ENCODE peak calls at places on chromosomes 5 and 9, in eight cellular contexts. M is upper lobe of right lung; H is colonic mucosa; J is SJSA1; P is right atrium auricular region; R is naive thymus-derived CD4-positive, alpha-beta T cell; W is cardiac muscle cell; Z is AG04450. F is an unnamed sample.
A peak's percentile ranks its signal among the peaks of the same experiment; 100 is the strongest.

GRCh38 chr9:33697171-33697570 is 98.2 kb upstream of the PRSS3 start:
- DNase-seq in R (no peak), J (no peak), Z (no peak), P (no peak), M (no peak), W (no peak), H (no peak), F (no peak)

GRCh38 chr5:35029333-35029732 is 18.4 kb downstream of the AGXT2 start:
- DNase-seq in J (no peak), R (no peak), M (no peak), W (no peak), Z (no peak), H (no peak), P (no peak), F (no peak)

GRCh38 chr9:128819716-128820664 is 1.7 kb downstream of the ENDOG start:
- DNase-seq in R (no peak), H (peak; percentile 44), J (no peak), W (peak; percentile 22), M (no peak), Z (no peak), P (peak; percentile 71), F (peak; percentile 91)

GRCh38 chr9:127572961-127573727 is 38.9 kb upstream of the STXBP1 start:
- DNase-seq in R (no peak), J (no peak), P (no peak), M (no peak), H (peak; percentile 68), W (no peak), Z (no peak), F (no peak)

GRCh38 chr5:168413062-168413461 is 73.2 kb upstream of the RARS1 start:
- DNase-seq in Z (no peak), M (no peak), R (no peak), W (no peak), P (no peak), H (no peak), J (no peak), F (no peak)

GRCh38 chr5:124537136-124537919 is 209.1 kb downstream of the ZNF608 start:
- DNase-seq in J (no peak), R (no peak), P (no peak), W (no peak), M (no peak), H (no peak), Z (no peak), F (no peak)

GRCh38 chr9:37325778-37326177 is 96.7 kb upstream of the GRHPR start:
- DNase-seq in R (no peak), M (no peak), J (no peak), P (no peak), W (no peak), Z (no peak), H (no peak), F (peak; percentile 61)

GRCh38 chr9:118305371-118305770 is 601.2 kb downstream of the TLR4 start:
- DNase-seq in H (no peak), Z (no peak), W (no peak), J (no peak), P (no peak), M (no peak), R (no peak), F (no peak)

GRCh38 chr9:2311920-2312319 is 296.8 kb downstream of the SMARCA2 start:
- DNase-seq in J (no peak), W (no peak), Z (no peak), P (no peak), M (no peak), R (no peak), H (no peak), F (no peak)
- H3K9me3 ChIP-seq in J (no peaks in the 10 kb centered on the region), W (no peaks in the 10 kb centered on the region), Z (peaks cover 8% of the 10 kb centered on the region), P (no peaks in the 10 kb centered on the region), M (peaks cover 12% of the 10 kb centered on the region), R (peaks cover 14% of the 10 kb centered on the region), H (no peaks in the 10 kb centered on the region), F (peaks cover 15% of the 10 kb centered on the region)

GRCh38 chr5:158276692-158277091 is 417.7 kb upstream of the CLINT1 start:
- DNase-seq in P (no peak), W (no peak), H (no peak), M (no peak), J (no peak), Z (no peak), R (no peak), F (no peak)
- H3K9me3 ChIP-seq in P (no peaks in the 10 kb centered on the region), W (no peaks in the 10 kb centered on the region), H (no peaks in the 10 kb centered on the region), M (no peaks in the 10 kb centered on the region), J (no peaks in the 10 kb centered on the region), Z (no peaks in the 10 kb centered on the region), R (no peaks in the 10 kb centered on the region), F (no peaks in the 10 kb centered on the region)

DNA sequence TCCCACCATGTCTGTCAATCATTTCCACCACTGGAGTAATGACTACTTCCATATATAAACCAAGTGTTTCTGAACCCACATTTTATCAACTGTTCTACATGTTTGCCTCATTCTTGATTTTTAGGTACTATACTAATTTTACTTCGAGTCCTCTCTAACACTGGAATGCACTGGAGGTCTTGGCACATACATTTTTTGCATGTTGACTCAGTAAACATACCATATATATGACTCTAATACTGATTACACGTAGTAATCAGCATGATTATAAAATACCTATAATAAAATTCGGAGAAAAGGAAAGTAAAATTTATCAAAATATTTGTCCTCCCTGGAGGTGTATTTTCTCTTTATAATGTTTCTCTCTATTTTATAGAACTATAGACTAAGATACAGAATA is 621.7 kb upstream of the NUDT12 start:
- DNase-seq in W (no peak), Z (no peak), P (no peak), J (no peak), M (no peak), R (no peak), H (no peak), F (no peak)
- H3K9me3 ChIP-seq in W (no peaks in the 10 kb centered on the region), Z (peaks cover 11% of the 10 kb centered on the region), P (no peaks in the 10 kb centered on the region), J (peaks cover 6% of the 10 kb centered on the region), M (no peaks in the 10 kb centered on the region), R (peaks cover 27% of the 10 kb centered on the region), H (no peaks in the 10 kb centered on the region), F (peaks cover 41% of the 10 kb centered on the region)

DNA sequence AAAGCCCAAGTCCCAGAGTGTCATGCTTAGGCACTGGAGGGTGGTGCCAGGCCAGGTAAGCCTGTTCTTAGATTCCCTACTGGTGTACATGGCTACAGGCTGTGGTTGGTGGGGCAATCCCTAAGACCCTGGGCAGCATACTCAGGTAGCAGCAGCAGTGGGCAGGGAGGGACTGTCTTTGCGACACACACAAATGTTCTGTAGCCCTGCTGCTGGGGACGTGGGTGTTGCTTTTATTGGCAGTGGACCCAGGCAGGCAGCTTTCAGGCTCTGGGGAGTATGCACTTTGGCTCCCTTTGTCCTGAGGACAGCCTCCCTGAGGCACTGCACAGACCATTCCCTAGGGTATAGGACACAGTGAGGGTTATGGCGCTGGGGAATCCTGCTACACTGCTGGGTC is 137.1 kb upstream of the ADAMTS19 start:
- DNase-seq in J (no peak), M (no peak), H (no peak), R (no peak), P (no peak), Z (no peak), W (no peak), F (no peak)
- H3K9me3 ChIP-seq in J (no peaks in the 10 kb centered on the region), M (no peaks in the 10 kb centered on the region), H (no peaks in the 10 kb centered on the region), R (peaks cover 6% of the 10 kb centered on the region), P (no peaks in the 10 kb centered on the region), Z (peaks cover 14% of the 10 kb centered on the region), W (no peaks in the 10 kb centered on the region), F (no peaks in the 10 kb centered on the region)

DNA sequence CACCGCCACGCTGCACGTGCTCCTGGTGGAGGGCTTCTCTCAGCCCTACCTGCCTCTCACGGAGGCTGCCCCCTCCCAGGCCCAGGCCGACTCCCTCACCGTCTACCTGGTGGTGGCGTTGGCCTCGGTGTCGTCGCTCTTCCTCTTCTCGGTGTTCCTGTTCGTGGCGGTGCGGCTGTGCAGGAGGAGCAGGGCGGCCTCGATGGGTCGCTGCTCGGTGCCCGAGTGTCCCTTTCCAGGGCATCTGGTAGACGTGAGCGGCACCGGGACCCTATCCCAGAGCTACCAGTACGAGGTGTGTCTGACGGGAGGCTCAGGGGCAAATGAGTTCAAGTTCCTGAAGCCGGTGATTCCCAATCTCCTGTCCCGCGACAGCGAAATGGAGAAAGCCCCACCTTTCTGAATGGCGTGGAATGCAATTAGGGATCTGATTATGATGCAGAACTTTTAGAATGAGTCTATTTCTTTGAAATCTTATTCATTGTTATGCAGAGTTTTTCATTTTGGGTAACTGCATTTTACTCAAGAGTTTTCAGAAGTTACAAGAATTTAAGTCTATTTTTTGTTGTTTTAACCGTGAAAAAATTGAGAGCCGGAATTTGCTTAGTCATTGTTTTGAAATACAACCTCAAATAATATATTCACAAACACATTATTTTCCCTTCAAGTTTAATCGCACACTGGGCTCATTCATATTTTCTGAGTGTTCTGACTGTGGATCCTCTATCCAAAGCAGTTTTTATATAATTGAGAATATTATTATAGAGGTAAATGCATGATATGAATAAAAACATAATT is 8.5 kb upstream of the PCDHB15 start:
- DNase-seq in W (no peak), Z (no peak), R (no peak), J (no peak), M (no peak), P (no peak), H (no peak), F (no peak)
- H3K9me3 ChIP-seq in W (no peaks in the 10 kb centered on the region), Z (peaks cover 32% of the 10 kb centered on the region), R (peaks cover 45% of the 10 kb centered on the region), J (peaks cover 29% of the 10 kb centered on the region), M (peaks cover 55% of the 10 kb centered on the region), P (peaks cover 14% of the 10 kb centered on the region), H (peaks cover 12% of the 10 kb centered on the region), F (peaks cover 34% of the 10 kb centered on the region)

GRCh38 chr5:146533882-146534281 is 17.9 kb upstream of the GPR151 start:
- DNase-seq in Z (no peak), J (no peak), P (no peak), R (no peak), W (no peak), H (no peak), M (no peak), F (no peak)
- H3K9me3 ChIP-seq in Z (no peaks in the 10 kb centered on the region), J (no peaks in the 10 kb centered on the region), P (no peaks in the 10 kb centered on the region), R (no peaks in the 10 kb centered on the region), W (no peaks in the 10 kb centered on the region), H (no peaks in the 10 kb centered on the region), M (no peaks in the 10 kb centered on the region), F (no peaks in the 10 kb centered on the region)

F was measured in A673.